ENCODE peak calls at places on chromosomes 1 and 21, in seven cellular contexts. Q is BJ, S is AG09309, Z is upper lobe of right lung, Y is uterus, N is foreskin keratinocyte, O is foreskin fibroblast. U is an unnamed sample.

GRCh38 chr1:46487818-46488218 is 1.8 kb upstream of the DMBX1 start:
- DNase-seq in Q (no peak), S (no peak), Z (no peak), Y (no peak), N (no peak), O (no peak), U (no peak)

GRCh38 chr1:216905052-216905580 is 181.9 kb upstream of the ESRRG start:
- DNase-seq in Q (no peak), S (no peak), Z (no peak), Y (no peak), N (no peak), O (no peak), U (no peak)

GRCh38 chr1:18866314-18866713 is 6.9 kb upstream of the TAS1R2 start:
- DNase-seq in Q (no peak), S (no peak), Z (peak), Y (no peak), N (no peak), O (no peak), U (no peak)

GRCh38 chr1:206744683-206745082 is 25.9 kb upstream of the IL19 start:
- DNase-seq in Q (no peak), S (no peak), Z (no peak), Y (no peak), N (no peak), O (no peak), U (no peak)

GRCh38 chr1:31368611-31369107 is 4.2 kb downstream of the FABP3 start:
- DNase-seq in Q (no peak), S (no peak), Z (no peak), Y (no peak), N (no peak), O (no peak), U (peak)

GRCh38 chr1:19495816-19496528 is 10.6 kb upstream of the CAPZB start:
- DNase-seq in Q (no peak), S (no peak), Z (no peak), Y (no peak), N (no peak), O (peak), U (no peak)

GRCh38 chr1:53075206-53075605 is 13.2 kb downstream of the PODN start:
- DNase-seq in Q (no peak), S (no peak), Z (peak), Y (no peak), N (no peak), O (no peak), U (peak)

GRCh38 chr21:45636921-45637646 is 6.4 kb upstream of the PCBP3 start:
- DNase-seq in Q (no peak), S (no peak), Z (no peak), Y (no peak), N (no peak), O (no peak), U (no peak)

GRCh38 chr1:63668298-63668697 is 75.1 kb downstream of the PGM1 start:
- DNase-seq in Q (no peak), S (no peak), Z (no peak), Y (no peak), N (peak), O (no peak), U (no peak)

GRCh38 chr1:40736085-40736531 is 44.6 kb downstream of the NFYC start:
- DNase-seq in Q (peak), S (no peak), Z (no peak), Y (no peak), N (peak), O (peak), U (no peak)

GRCh38 chr1:52795464-52795863 is 47.1 kb upstream of the ZYG11A start:
- DNase-seq in Q (no peak), S (no peak), Z (no peak), Y (no peak), N (no peak), O (no peak), U (no peak)

GRCh38 chr1:164784960-164785359 is 226.0 kb downstream of the PBX1 start:
- DNase-seq in Q (no peak), S (no peak), Z (no peak), Y (no peak), N (no peak), O (no peak), U (no peak)

GRCh38 chr1:910311-910880 is 13.3 kb upstream of the SAMD11 start:
- DNase-seq in Q (no peak), S (no peak), Z (peak), Y (peak), N (no peak), O (no peak), U (peak)

GRCh38 chr1:110159160-110159559 is 8.9 kb downstream of the SLC6A17 start:
- DNase-seq in Q (no peak), S (no peak), Z (no peak), Y (no peak), N (no peak), O (no peak), U (no peak)

GRCh38 chr1:242120432-242120831 is 121.5 kb upstream of the MAP1LC3C start:
- DNase-seq in Q (no peak), S (no peak), Z (no peak), Y (no peak), N (no peak), O (no peak), U (no peak)

GRCh38 chr1:3921786-3922185 is 21.7 kb upstream of the C1orf174 start:
- DNase-seq in Q (no peak), S (no peak), Z (no peak), Y (no peak), N (no peak), O (no peak), U (no peak)

GRCh38 chr1:229888561-229889001 is 178.5 kb upstream of the GALNT2 start:
- DNase-seq in Q (no peak), S (no peak), Z (no peak), Y (no peak), N (no peak), O (no peak), U (no peak)

GRCh38 chr1:40314721-40315238 is 2.3 kb downstream of the COL9A2 start:
- DNase-seq in Q (no peak), S (no peak), Z (no peak), Y (no peak), N (no peak), O (no peak), U (no peak)

GRCh38 chr21:36297938-36298572 is 21.9 kb upstream of the MORC3 start:
- DNase-seq in Q (no peak), S (no peak), Z (peak), Y (peak), N (peak), O (no peak), U (peak)

GRCh38 chr1:33966346-33967141 is 102.7 kb downstream of the HMGB4 start:
- DNase-seq in Q (no peak), S (peak), Z (no peak), Y (no peak), N (no peak), O (no peak), U (no peak)

GRCh38 chr1:2585318-2586092 is 1.1 kb upstream of the PRXL2B start:
- DNase-seq in Q (no peak), S (no peak), Z (peak), Y (peak), N (peak), O (peak), U (peak)

GRCh38 chr1:160400646-160401486 is 502 bp downstream of the VANGL2 start:
- DNase-seq in Q (no peak), S (no peak), Z (no peak), Y (no peak), N (no peak), O (no peak), U (no peak)

GRCh38 chr1:93615201-93616150 is 66.2 kb downstream of the BCAR3 start:
- DNase-seq in Q (peak), S (peak), Z (no peak), Y (no peak), N (peak), O (peak), U (no peak)

DNA sequence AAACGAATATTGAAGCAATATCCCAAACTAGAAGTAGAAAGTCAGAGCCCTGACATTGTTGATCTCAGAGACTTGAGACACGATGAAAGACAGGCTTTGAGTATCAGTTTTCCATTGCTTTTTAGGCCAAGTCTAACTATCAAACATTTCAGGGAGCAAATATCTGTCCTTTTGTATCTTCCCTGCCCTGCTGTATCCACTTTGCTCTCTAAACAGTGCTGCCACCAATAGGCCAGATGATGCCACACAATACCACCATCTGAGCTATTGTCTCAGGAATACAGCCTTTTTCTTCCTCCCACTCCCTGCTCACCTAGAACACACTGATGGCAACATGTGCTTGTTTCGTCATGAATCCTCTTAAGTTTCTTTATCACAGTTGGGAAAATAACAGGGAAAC is 62.6 kb upstream of the SPAG17 start:
- DNase-seq in Q (no peak), S (no peak), Z (no peak), Y (no peak), N (peak), O (peak), U (no peak)
- TF ChIP-seq CTCF in Q (peak), S (peak), Z (no peak), Y (no peak), N (peak), O (peak), U (no peak)

DNA sequence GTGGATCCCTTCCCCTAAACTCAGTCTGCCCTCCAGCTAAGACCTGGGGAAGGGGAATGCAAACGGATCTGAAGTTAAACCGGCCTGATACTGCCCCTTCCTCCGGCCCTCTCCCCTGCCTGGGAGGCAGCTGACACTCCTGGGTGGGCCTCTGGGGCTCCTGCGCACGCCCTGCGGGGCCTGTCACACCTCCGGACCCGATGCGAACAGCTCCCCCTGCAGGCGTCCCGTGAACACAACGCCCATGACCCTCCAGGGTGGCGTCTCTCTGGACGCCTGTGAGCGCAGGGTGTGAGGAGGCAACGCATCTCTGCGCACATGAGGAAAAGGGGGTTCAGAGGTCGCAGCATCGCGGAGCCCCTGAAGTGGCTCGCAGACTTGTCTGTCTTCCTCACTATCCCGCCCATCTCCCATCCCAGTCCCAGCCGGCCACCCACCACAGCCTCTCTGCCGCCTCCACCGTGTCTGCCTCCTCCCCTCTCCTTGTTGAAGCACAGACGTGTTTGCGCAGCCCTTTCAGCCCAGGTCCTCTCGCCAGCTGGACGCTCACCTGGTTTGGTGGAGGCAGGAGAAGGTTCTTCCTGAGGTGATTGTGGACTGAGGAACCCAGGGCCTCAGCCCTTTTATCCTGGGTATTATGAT is 421 bp upstream of the LCE3A start:
- DNase-seq in Q (no peak), S (no peak), Z (no peak), Y (no peak), N (no peak), O (no peak), U (no peak)
- TF ChIP-seq CTCF in Q (no peak), S (peak), Z (peak), Y (no peak), N (peak), O (no peak), U (no peak)

GRCh38 chr1:36284061-36284460 is 22.1 kb upstream of the SH3D21 start:
- DNase-seq in Q (no peak), S (no peak), Z (no peak), Y (no peak), N (no peak), O (no peak), U (no peak)
- TF ChIP-seq CTCF in Q (no peak), S (no peak), Z (no peak), Y (no peak), N (no peak), O (no peak), U (no peak)

DNA sequence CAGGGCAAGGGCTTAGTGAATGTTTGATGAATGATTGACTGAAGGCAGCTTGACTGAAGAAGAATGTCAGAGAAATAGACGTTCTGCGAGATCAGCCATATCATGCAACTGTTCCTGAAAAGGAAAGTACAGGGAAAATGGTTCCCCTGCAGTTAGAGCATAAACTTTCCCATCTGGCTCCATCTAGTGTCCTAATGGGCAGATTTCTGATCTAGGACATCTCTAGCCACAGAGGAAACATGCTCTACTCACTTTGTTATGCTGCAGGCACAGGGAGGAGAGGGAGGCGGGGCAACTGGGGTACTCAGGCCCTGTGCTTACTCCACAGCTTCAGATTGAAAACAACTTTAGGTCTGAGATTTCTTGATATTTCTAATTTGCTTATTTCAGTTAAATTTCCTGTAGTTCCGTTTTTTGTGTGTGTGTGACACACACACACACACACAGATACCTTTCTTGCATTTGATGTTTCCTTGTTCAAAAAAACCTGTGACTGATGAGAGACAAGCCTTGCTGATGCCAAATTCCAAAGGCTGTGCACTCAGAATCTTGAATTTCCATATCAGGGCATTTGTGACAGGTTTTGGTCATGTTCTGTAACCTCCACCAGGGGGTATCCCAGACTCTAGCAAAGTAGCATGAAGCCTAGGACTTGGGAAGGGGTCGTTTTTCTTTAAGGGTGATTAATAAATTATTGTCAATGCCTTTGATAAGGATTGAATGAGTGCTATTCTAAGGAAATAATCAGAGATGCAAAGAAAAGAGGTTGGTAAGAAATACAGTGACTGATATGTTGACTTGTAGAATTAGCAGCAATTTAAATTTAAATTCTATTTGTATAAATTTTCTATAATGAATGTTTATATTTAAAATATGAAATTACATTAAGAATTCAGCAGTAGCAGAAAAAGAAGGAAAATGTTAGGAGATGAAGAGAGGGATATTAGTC is 139.7 kb upstream of the BEND5 start:
- DNase-seq in Q (no peak), S (peak), Z (no peak), Y (no peak), N (peak), O (peak), U (no peak)
- TF ChIP-seq CTCF in Q (peak), S (peak), Z (peak), Y (no peak), N (peak), O (peak), U (peak)

DNA sequence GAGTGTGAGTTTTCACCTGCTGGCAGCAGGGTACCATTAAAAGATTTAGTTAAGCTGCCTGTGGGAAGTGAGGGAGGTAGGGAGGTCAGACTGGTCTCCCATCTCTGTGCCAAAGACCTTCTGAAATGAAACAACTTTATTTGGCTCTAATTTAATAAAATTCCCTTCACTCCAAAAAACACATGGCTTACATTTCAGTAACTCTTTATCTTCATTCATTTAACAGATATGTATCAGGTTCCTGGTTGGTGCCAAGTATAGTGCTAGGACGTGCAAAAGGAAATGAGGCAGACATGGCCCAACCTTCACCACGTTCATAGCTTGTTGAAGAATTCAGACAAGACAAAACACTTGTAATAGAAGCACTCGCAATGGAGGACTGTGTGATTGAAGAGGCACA is 282.3 kb downstream of the SEC16B start:
- DNase-seq in Q (no peak), S (no peak), Z (no peak), Y (no peak), N (no peak), O (no peak), U (no peak)
- TF ChIP-seq CTCF in Q (no peak), S (no peak), Z (no peak), Y (no peak), N (no peak), O (no peak), U (no peak)

GRCh38 chr1:115682792-115683191 is 41.0 kb downstream of the VANGL1 start:
- DNase-seq in Q (no peak), S (no peak), Z (no peak), Y (no peak), N (no peak), O (no peak), U (no peak)
- TF ChIP-seq CTCF in Q (no peak), S (no peak), Z (no peak), Y (no peak), N (no peak), O (no peak), U (no peak)

GRCh38 chr1:69138172-69138571 is 429.6 kb upstream of the LRRC7 start:
- DNase-seq in Q (no peak), S (no peak), Z (no peak), Y (no peak), N (no peak), O (no peak), U (no peak)
- TF ChIP-seq CTCF in Q (no peak), S (no peak), Z (no peak), Y (no peak), N (no peak), O (no peak), U (no peak)

GRCh38 chr1:98103617-98104284 is 182.9 kb upstream of the DPYD start:
- DNase-seq in Q (no peak), S (no peak), Z (no peak), Y (no peak), N (peak), O (no peak), U (no peak)
- TF ChIP-seq CTCF in Q (no peak), S (peak), Z (no peak), Y (no peak), N (peak), O (no peak), U (no peak)

GRCh38 chr1:104358621-104359020 is 608.9 kb downstream of the AMY1C start:
- DNase-seq in Q (no peak), S (no peak), Z (no peak), Y (no peak), N (no peak), O (no peak), U (no peak)

DNA sequence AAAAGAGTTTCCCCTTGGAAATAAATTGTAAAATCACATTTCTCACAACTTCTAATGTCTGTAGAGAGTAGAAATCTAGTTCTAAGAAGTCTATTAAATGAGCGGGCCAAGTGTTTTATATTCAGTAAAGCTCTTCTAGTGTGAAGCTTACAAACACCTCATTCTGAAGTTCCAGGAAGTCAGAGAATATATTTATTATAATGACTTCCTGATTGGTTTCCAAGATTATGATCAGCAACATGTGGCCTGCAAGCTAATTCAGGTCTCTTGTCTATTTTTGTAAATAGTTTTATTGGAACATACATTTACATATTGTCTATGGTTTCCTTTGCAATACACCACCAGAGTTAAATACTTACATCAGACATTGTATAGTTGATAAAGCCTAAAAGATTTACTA is 603.9 kb downstream of the AMY1C start:
- DNase-seq in Q (no peak), S (no peak), Z (no peak), Y (no peak), N (no peak), O (no peak), U (no peak)
- TF ChIP-seq CTCF in Q (no peak), S (no peak), Z (no peak), Y (no peak), N (no peak), O (no peak), U (no peak)

GRCh38 chr1:106037526-106037925 is 1018.9 kb upstream of the PRMT6 start:
- DNase-seq in Q (no peak), S (no peak), Z (no peak), Y (no peak), N (no peak), O (no peak), U (no peak)

DNA sequence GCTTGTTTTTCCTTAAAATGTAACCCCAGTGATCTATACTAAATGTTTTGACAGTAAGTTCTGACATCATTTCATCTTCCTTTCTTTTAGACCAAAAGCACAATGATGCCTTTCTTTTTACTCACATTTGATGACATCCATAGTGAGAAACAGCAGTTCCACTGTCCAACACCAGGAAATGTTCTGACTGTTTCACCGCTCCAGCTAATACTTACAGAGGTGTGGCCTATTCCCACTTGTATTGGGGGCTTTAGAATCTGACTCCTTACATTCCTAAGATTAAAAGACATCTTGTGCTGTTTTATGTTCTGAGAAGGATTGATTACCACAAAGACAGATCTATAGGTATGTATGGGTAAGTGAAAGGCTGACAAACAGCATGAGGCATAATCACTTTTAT is 1018.2 kb upstream of the PRMT6 start:
- DNase-seq in Q (no peak), S (no peak), Z (no peak), Y (no peak), N (no peak), O (no peak), U (no peak)
- TF ChIP-seq CTCF in Q (no peak), S (no peak), Z (no peak), Y (no peak), N (no peak), O (no peak), U (no peak)

U was measured in heart left ventricle.